ENCODE peak calls at places on chromosome 21, in seven cellular contexts. One of them, this sample, is unnamed.

GRCh38 chr21:19853709-19854575 is 1144.3 kb upstream of the NCAM2 start:
- DNase-seq in choroid plexus epithelial cell: no peak
- DNase-seq in HFF-Myc: no peak
- DNase-seq in pancreas: peak; percentile 43
- DNase-seq in brain microvascular endothelial cell: no peak
- DNase-seq in left ventricle myocardium inferior: no peak
- DNase-seq in epithelial cell of esophagus: no peak
- DNase-seq in this sample: no peak

GRCh38 chr21:31326478-31327247 is 17.4 kb downstream of the TIAM1 start:
- DNase-seq in choroid plexus epithelial cell: no peak
- DNase-seq in HFF-Myc: no peak
- DNase-seq in pancreas: no peak
- DNase-seq in brain microvascular endothelial cell: no peak
- DNase-seq in left ventricle myocardium inferior: no peak
- DNase-seq in epithelial cell of esophagus: no peak
- DNase-seq in this sample: no peak

GRCh38 chr21:43331962-43332458 is 94.9 kb downstream of the SIK1 start:
- DNase-seq in choroid plexus epithelial cell: peak; percentile 97
- DNase-seq in HFF-Myc: no peak
- DNase-seq in pancreas: no peak
- DNase-seq in brain microvascular endothelial cell: peak; percentile 99
- DNase-seq in left ventricle myocardium inferior: no peak
- DNase-seq in epithelial cell of esophagus: peak; percentile 82
- DNase-seq in this sample: peak; percentile 80

GRCh38 chr21:38477241-38477640 is 21.0 kb downstream of the ERG start:
- DNase-seq in choroid plexus epithelial cell: no peak
- DNase-seq in HFF-Myc: no peak
- DNase-seq in pancreas: no peak
- DNase-seq in brain microvascular endothelial cell: no peak
- DNase-seq in left ventricle myocardium inferior: no peak
- DNase-seq in epithelial cell of esophagus: no peak
- DNase-seq in this sample: no peak

GRCh38 chr21:37712204-37712934 is 203.9 kb downstream of the KCNJ6 start:
- DNase-seq in choroid plexus epithelial cell: peak; percentile 85
- DNase-seq in HFF-Myc: peak; percentile 71
- DNase-seq in pancreas: no peak
- DNase-seq in brain microvascular endothelial cell: peak; percentile 71
- DNase-seq in left ventricle myocardium inferior: peak; percentile 50
- DNase-seq in epithelial cell of esophagus: peak; percentile 74
- DNase-seq in this sample: peak; percentile 49

GRCh38 chr21:34306246-34306645 is 57.6 kb upstream of the KCNE2 start:
- DNase-seq in choroid plexus epithelial cell: no peak
- DNase-seq in HFF-Myc: no peak
- DNase-seq in pancreas: no peak
- DNase-seq in brain microvascular endothelial cell: no peak
- DNase-seq in left ventricle myocardium inferior: no peak
- DNase-seq in epithelial cell of esophagus: no peak
- DNase-seq in this sample: no peak

GRCh38 chr21:26845066-26845749 is at the start of gene ADAMTS1:
- DNase-seq in choroid plexus epithelial cell: peak; percentile 92
- DNase-seq in HFF-Myc: no peak
- DNase-seq in pancreas: peak; percentile 92
- DNase-seq in brain microvascular endothelial cell: peak; percentile 75
- DNase-seq in left ventricle myocardium inferior: peak; percentile 92
- DNase-seq in epithelial cell of esophagus: peak; percentile 66
- DNase-seq in this sample: peak; percentile 68

GRCh38 chr21:34261841-34262832 is 101.7 kb upstream of the KCNE2 start:
- DNase-seq in choroid plexus epithelial cell: no peak
- DNase-seq in HFF-Myc: no peak
- DNase-seq in pancreas: no peak
- DNase-seq in brain microvascular endothelial cell: no peak
- DNase-seq in left ventricle myocardium inferior: no peak
- DNase-seq in epithelial cell of esophagus: no peak
- DNase-seq in this sample: no peak

GRCh38 chr21:22885614-22886013 is 1887.4 kb downstream of the NCAM2 start:
- DNase-seq in choroid plexus epithelial cell: peak; percentile 5
- DNase-seq in HFF-Myc: no peak
- DNase-seq in pancreas: no peak
- DNase-seq in brain microvascular endothelial cell: no peak
- DNase-seq in left ventricle myocardium inferior: no peak
- DNase-seq in epithelial cell of esophagus: no peak
- DNase-seq in this sample: no peak

GRCh38 chr21:43364851-43365424 is 62.0 kb downstream of the SIK1 start:
- DNase-seq in choroid plexus epithelial cell: no peak
- DNase-seq in HFF-Myc: no peak
- DNase-seq in pancreas: peak; percentile 58
- DNase-seq in brain microvascular endothelial cell: no peak
- DNase-seq in left ventricle myocardium inferior: no peak
- DNase-seq in epithelial cell of esophagus: no peak
- DNase-seq in this sample: no peak

GRCh38 chr21:27806261-27806660 is 839.4 kb upstream of the ADAMTS5 start:
- DNase-seq in choroid plexus epithelial cell: no peak
- DNase-seq in HFF-Myc: no peak
- DNase-seq in pancreas: no peak
- DNase-seq in brain microvascular endothelial cell: no peak
- DNase-seq in left ventricle myocardium inferior: no peak
- DNase-seq in epithelial cell of esophagus: peak; percentile 14
- DNase-seq in this sample: no peak

GRCh38 chr21:46003575-46004007 is 22.0 kb downstream of the COL6A1 start:
- DNase-seq in choroid plexus epithelial cell: no peak
- DNase-seq in HFF-Myc: no peak
- DNase-seq in pancreas: no peak
- DNase-seq in brain microvascular endothelial cell: no peak
- DNase-seq in left ventricle myocardium inferior: no peak
- DNase-seq in epithelial cell of esophagus: no peak
- DNase-seq in this sample: no peak
- H3K4me3 ChIP-seq in choroid plexus epithelial cell: no peak overlapping the region
- H3K4me3 ChIP-seq in HFF-Myc: no peak overlapping the region
- H3K4me3 ChIP-seq in pancreas: no peak overlapping the region
- H3K4me3 ChIP-seq in brain microvascular endothelial cell: no peak overlapping the region
- H3K4me3 ChIP-seq in left ventricle myocardium inferior: no peak overlapping the region
- H3K4me3 ChIP-seq in epithelial cell of esophagus: no peak overlapping the region
- H3K4me3 ChIP-seq in this sample: no peak overlapping the region

DNA sequence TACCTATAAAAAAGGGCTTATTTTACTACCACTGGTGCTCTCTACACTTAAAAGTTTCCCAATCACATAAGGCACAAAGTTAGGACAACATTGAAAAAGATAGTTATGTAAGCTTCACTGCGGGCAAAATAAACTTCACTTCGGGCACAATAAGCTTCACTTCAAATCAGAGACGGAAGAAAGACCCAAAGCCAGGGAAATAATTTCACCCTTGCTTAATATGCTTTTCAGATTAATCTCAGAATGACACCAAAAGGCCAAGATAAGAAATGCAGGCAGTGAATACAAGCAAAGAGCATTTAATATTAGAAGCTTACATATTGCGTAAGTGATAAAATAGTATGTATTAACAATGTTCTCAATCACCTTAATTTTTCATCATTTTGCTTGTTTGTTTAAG is 444.2 kb downstream of the SETD4 start:
- DNase-seq in choroid plexus epithelial cell: peak; percentile 79
- DNase-seq in HFF-Myc: no peak
- DNase-seq in pancreas: no peak
- DNase-seq in brain microvascular endothelial cell: peak; percentile 49
- DNase-seq in left ventricle myocardium inferior: no peak
- DNase-seq in epithelial cell of esophagus: peak; percentile 59
- DNase-seq in this sample: peak; percentile 45
- TF ChIP-seq CTCF in choroid plexus epithelial cell: peak; percentile 61
- TF ChIP-seq CTCF in HFF-Myc: peak; percentile 22
- TF ChIP-seq CTCF in pancreas: no peak
- TF ChIP-seq CTCF in brain microvascular endothelial cell: peak; percentile 38
- TF ChIP-seq CTCF in left ventricle myocardium inferior: peak; percentile 51
- TF ChIP-seq CTCF in epithelial cell of esophagus: peak; percentile 44
- TF ChIP-seq CTCF in this sample: peak; percentile 42

DNA sequence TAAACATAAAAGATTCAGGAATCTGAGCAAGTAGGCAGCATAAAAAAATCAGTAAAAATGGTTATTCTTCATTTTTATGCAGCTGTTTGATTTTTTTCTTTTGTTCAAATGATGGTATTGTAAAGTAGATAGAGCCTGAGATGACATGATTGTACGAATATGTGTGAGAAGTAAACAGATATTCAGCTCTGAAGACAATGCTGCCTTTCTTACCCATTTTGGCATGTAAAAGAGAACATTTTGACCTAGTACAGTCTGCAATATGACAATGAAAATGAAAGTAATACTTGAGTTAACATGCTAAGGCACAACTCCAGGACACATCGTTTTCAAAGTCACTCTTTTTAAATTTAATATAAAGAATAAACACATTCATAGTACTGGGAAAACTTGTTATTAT is 95.7 kb upstream of the NCAM2 start:
- DNase-seq in choroid plexus epithelial cell: no peak
- DNase-seq in HFF-Myc: no peak
- DNase-seq in pancreas: no peak
- DNase-seq in brain microvascular endothelial cell: no peak
- DNase-seq in left ventricle myocardium inferior: no peak
- DNase-seq in epithelial cell of esophagus: no peak
- DNase-seq in this sample: no peak
- H3K4me3 ChIP-seq in choroid plexus epithelial cell: no peak overlapping the region
- H3K4me3 ChIP-seq in HFF-Myc: no peak overlapping the region
- H3K4me3 ChIP-seq in pancreas: no peak overlapping the region
- H3K4me3 ChIP-seq in brain microvascular endothelial cell: no peak overlapping the region
- H3K4me3 ChIP-seq in left ventricle myocardium inferior: no peak overlapping the region
- H3K4me3 ChIP-seq in epithelial cell of esophagus: no peak overlapping the region
- H3K4me3 ChIP-seq in this sample: no peak overlapping the region

GRCh38 chr21:29232601-29233541 is 65.9 kb upstream of the BACH1 start:
- DNase-seq in choroid plexus epithelial cell: peak; percentile 73
- DNase-seq in HFF-Myc: no peak
- DNase-seq in pancreas: no peak
- DNase-seq in brain microvascular endothelial cell: peak; percentile 63
- DNase-seq in left ventricle myocardium inferior: no peak
- DNase-seq in epithelial cell of esophagus: peak; percentile 70
- DNase-seq in this sample: no peak
- TF ChIP-seq CTCF in choroid plexus epithelial cell: peak; percentile 19
- TF ChIP-seq CTCF in HFF-Myc: no peak
- TF ChIP-seq CTCF in pancreas: no peak
- TF ChIP-seq CTCF in brain microvascular endothelial cell: no peak
- TF ChIP-seq CTCF in left ventricle myocardium inferior: peak; percentile 9
- TF ChIP-seq CTCF in epithelial cell of esophagus: no peak
- TF ChIP-seq CTCF in this sample: no peak

DNA sequence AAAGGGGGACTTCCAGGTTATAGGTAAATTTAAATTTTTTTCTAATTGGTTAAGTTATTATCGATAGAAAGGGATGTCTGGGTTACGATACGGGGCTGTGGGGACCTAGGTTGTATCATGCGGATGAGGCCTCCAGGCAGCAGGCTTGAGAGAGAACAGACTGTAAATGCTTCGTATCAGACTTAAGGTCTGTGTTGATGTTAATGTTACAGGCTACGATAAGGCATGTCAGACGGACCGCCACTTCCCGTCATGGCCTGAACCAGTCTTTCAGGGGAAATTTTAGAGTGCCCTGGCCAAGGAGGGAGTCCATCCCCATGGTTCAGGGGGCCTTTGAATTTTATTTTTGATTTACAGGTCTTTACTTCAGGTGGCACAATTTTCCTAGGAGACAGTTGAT is 16.7 kb downstream of the ABCG1 start:
- DNase-seq in choroid plexus epithelial cell: no peak
- DNase-seq in HFF-Myc: no peak
- DNase-seq in pancreas: no peak
- DNase-seq in brain microvascular endothelial cell: no peak
- DNase-seq in left ventricle myocardium inferior: no peak
- DNase-seq in epithelial cell of esophagus: no peak
- DNase-seq in this sample: no peak
- H3K4me3 ChIP-seq in choroid plexus epithelial cell: no peak overlapping the region
- H3K4me3 ChIP-seq in HFF-Myc: no peak overlapping the region
- H3K4me3 ChIP-seq in pancreas: no peak overlapping the region
- H3K4me3 ChIP-seq in brain microvascular endothelial cell: no peak overlapping the region
- H3K4me3 ChIP-seq in left ventricle myocardium inferior: peak overlapping the region; percentile 71
- H3K4me3 ChIP-seq in epithelial cell of esophagus: no peak overlapping the region
- H3K4me3 ChIP-seq in this sample: no peak overlapping the region

GRCh38 chr21:42307106-42307505 is 8.1 kb downstream of the TFF3 start:
- DNase-seq in choroid plexus epithelial cell: no peak
- DNase-seq in HFF-Myc: no peak
- DNase-seq in pancreas: no peak
- DNase-seq in brain microvascular endothelial cell: no peak
- DNase-seq in left ventricle myocardium inferior: no peak
- DNase-seq in epithelial cell of esophagus: no peak
- DNase-seq in this sample: no peak

GRCh38 chr21:42308161-42308913 is 6.9 kb downstream of the TFF3 start:
- DNase-seq in choroid plexus epithelial cell: no peak
- DNase-seq in HFF-Myc: no peak
- DNase-seq in pancreas: no peak
- DNase-seq in brain microvascular endothelial cell: no peak
- DNase-seq in left ventricle myocardium inferior: no peak
- DNase-seq in epithelial cell of esophagus: no peak
- DNase-seq in this sample: no peak

GRCh38 chr21:42310411-42311001 is 4.7 kb downstream of the TFF3 start:
- DNase-seq in choroid plexus epithelial cell: no peak
- DNase-seq in HFF-Myc: no peak
- DNase-seq in pancreas: peak; percentile 57
- DNase-seq in brain microvascular endothelial cell: no peak
- DNase-seq in left ventricle myocardium inferior: no peak
- DNase-seq in epithelial cell of esophagus: no peak
- DNase-seq in this sample: no peak

GRCh38 chr21:42309753-42310213 is 5.4 kb downstream of the TFF3 start:
- DNase-seq in choroid plexus epithelial cell: peak; percentile 34
- DNase-seq in HFF-Myc: peak; percentile 2
- DNase-seq in pancreas: peak; percentile 78
- DNase-seq in brain microvascular endothelial cell: peak; percentile 18
- DNase-seq in left ventricle myocardium inferior: peak; percentile 43
- DNase-seq in epithelial cell of esophagus: peak; percentile 40
- DNase-seq in this sample: no peak

DNA sequence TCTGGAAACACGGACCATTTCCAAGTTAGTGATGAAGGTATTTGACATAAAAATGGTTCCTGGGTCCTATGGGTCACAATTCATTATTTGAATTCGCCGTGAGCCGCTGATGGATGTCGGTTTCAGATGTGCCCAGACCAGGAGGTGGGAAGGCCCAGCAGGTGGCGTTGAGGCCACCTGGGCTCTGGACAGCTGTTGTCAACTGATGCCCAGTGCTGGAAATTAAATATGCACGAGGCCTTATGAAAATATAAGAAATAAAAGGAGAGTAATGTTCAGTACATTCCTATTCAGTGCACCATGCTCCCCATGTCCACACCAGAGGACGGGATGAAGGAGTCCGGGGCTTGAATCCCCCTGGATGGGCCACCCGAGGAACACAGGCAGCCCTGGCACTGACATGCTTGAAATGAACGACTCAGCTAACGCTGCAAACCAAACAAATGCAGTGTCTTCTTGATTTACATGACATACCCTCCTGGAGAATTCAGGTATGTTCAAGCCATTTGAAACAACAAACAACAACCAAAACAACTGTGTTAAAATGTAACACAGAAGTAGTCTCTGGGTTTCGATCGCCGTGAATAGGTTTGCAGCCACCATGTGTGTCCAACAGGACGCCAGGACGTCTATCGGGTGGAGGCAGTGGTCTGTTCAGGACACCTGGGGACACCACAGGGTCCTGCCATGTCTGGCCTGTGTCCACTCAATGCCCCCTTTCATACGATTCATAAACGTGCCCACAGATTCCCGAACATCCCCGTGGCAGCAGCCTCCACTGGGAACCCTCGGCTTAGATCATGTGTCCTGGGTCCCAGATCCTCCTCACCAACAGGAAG is 6.1 kb downstream of the TFF3 start:
- DNase-seq in choroid plexus epithelial cell: no peak
- DNase-seq in HFF-Myc: no peak
- DNase-seq in pancreas: no peak
- DNase-seq in brain microvascular endothelial cell: no peak
- DNase-seq in left ventricle myocardium inferior: no peak
- DNase-seq in epithelial cell of esophagus: no peak
- DNase-seq in this sample: no peak
- TF ChIP-seq CTCF in choroid plexus epithelial cell: no peak
- TF ChIP-seq CTCF in HFF-Myc: no peak
- TF ChIP-seq CTCF in pancreas: no peak
- TF ChIP-seq CTCF in brain microvascular endothelial cell: no peak
- TF ChIP-seq CTCF in left ventricle myocardium inferior: no peak
- TF ChIP-seq CTCF in epithelial cell of esophagus: no peak
- TF ChIP-seq CTCF in this sample: no peak

GRCh38 chr21:41361053-41361785 is 608 bp upstream of the MX2 start:
- DNase-seq in choroid plexus epithelial cell: no peak
- DNase-seq in HFF-Myc: no peak
- DNase-seq in pancreas: peak; percentile 42
- DNase-seq in brain microvascular endothelial cell: no peak
- DNase-seq in left ventricle myocardium inferior: no peak
- DNase-seq in epithelial cell of esophagus: no peak
- DNase-seq in this sample: no peak
- H3K4me3 ChIP-seq in choroid plexus epithelial cell: no peak overlapping the region
- H3K4me3 ChIP-seq in HFF-Myc: peak overlapping the region; percentile 40
- H3K4me3 ChIP-seq in pancreas: peak overlapping the region; percentile 19
- H3K4me3 ChIP-seq in brain microvascular endothelial cell: no peak overlapping the region
- H3K4me3 ChIP-seq in left ventricle myocardium inferior: peak overlapping the region; percentile 63
- H3K4me3 ChIP-seq in epithelial cell of esophagus: no peak overlapping the region
- H3K4me3 ChIP-seq in this sample: no peak overlapping the region

This sample was measured in astrocyte of the cerebellum.